ENCODE peak calls at places on chromosomes 5 and 9, in eight cellular contexts. P, A, H, Q, L, T, B and M are unnamed samples.
A peak's percentile ranks its signal among the peaks of the same experiment; 100 is the strongest.

GRCh38 chr5:176178789-176179188 is 59.4 kb upstream of the SIMC1 start:
- DNase-seq in P (no peak), A (no peak), H (no peak), Q (no peak), L (no peak), T (no peak), B (no peak), M (no peak)

GRCh38 chr9:113705938-113706519 is 170.1 kb upstream of the ZNF618 start:
- DNase-seq in P (no peak), A (no peak), H (no peak), Q (no peak), L (no peak), T (no peak), B (no peak), M (no peak)

GRCh38 chr5:72859127-72859526 is 42.7 kb downstream of the TNPO1 start:
- DNase-seq in P (no peak), A (no peak), H (no peak), Q (no peak), L (no peak), T (no peak), B (no peak), M (no peak)

GRCh38 chr5:87311400-87312279 is 44.0 kb downstream of the RASA1 start:
- DNase-seq in P (no peak), A (no peak), H (no peak), Q (no peak), L (no peak), T (no peak), B (no peak), M (no peak)

GRCh38 chr9:114757395-114757794 is 48.4 kb downstream of the TNFSF15 start:
- DNase-seq in P (no peak), A (no peak), H (no peak), Q (no peak), L (no peak), T (no peak), B (no peak), M (no peak)

GRCh38 chr9:81183763-81184162 is 505.6 kb downstream of the TLE1 start:
- DNase-seq in P (no peak), A (peak; percentile 51), H (peak; percentile 29), Q (no peak), L (no peak), T (no peak), B (no peak), M (no peak)

GRCh38 chr9:120891255-120891954 is 14.4 kb upstream of the PHF19 start:
- DNase-seq in P (no peak), A (no peak), H (no peak), Q (no peak), L (no peak), T (no peak), B (no peak), M (no peak)

GRCh38 chr9:123522921-123523320 is 166.9 kb downstream of the CRB2 start:
- DNase-seq in P (no peak), A (no peak), H (no peak), Q (no peak), L (no peak), T (no peak), B (no peak), M (no peak)

GRCh38 chr5:167587768-167588167 is 703.7 kb upstream of the WWC1 start:
- DNase-seq in P (no peak), A (peak; percentile 48), H (peak; percentile 42), Q (peak; percentile 47), L (peak; percentile 38), T (no peak), B (no peak), M (no peak)

GRCh38 chr5:151678146-151678545 is 8.6 kb downstream of the SPARC start:
- DNase-seq in P (peak; percentile 66), A (no peak), H (no peak), Q (no peak), L (no peak), T (no peak), B (no peak), M (no peak)

GRCh38 chr9:80615964-80616363 is 1044.2 kb downstream of the TLE4 start:
- DNase-seq in P (no peak), A (no peak), H (no peak), Q (no peak), L (no peak), T (no peak), B (no peak), M (no peak)

GRCh38 chr9:132991351-132992300 is 13.1 kb downstream of the GFI1B start:
- DNase-seq in P (no peak), A (no peak), H (no peak), Q (peak; percentile 5), L (no peak), T (no peak), B (no peak), M (peak; percentile 52)

GRCh38 chr9:129716091-129716490 is 36.8 kb downstream of the PTGES start:
- DNase-seq in P (no peak), A (peak; percentile 22), H (no peak), Q (no peak), L (no peak), T (no peak), B (no peak), M (no peak)

GRCh38 chr9:96136992-96137665 is 164.8 kb downstream of the HSD17B3 start:
- DNase-seq in P (no peak), A (peak; percentile 51), H (peak; percentile 70), Q (no peak), L (no peak), T (peak; percentile 79), B (no peak), M (no peak)

GRCh38 chr5:68554566-68555279 is 339.2 kb downstream of the PIK3R1 start:
- DNase-seq in P (no peak), A (peak; percentile 88), H (peak; percentile 52), Q (no peak), L (no peak), T (no peak), B (peak; percentile 79), M (no peak)

GRCh38 chr5:43315697-43316096 is 2.5 kb upstream of the HMGCS1 start:
- DNase-seq in P (no peak), A (no peak), H (no peak), Q (no peak), L (no peak), T (no peak), B (no peak), M (no peak)

GRCh38 chr9:115262477-115262876 is 144.5 kb upstream of the TNC start:
- DNase-seq in P (peak; percentile 84), A (peak; percentile 88), H (peak; percentile 47), Q (no peak), L (no peak), T (no peak), B (peak; percentile 69), M (no peak)

GRCh38 chr9:121744002-121744686 is 92.7 kb downstream of the DAB2IP start:
- DNase-seq in P (peak; percentile 70), A (peak; percentile 39), H (peak; percentile 34), Q (peak; percentile 47), L (peak; percentile 51), T (peak; percentile 81), B (no peak), M (no peak)

GRCh38 chr5:114118511-114118910 is 243.4 kb upstream of the KCNN2 start:
- DNase-seq in P (no peak), A (no peak), H (no peak), Q (no peak), L (no peak), T (no peak), B (no peak), M (no peak)

GRCh38 chr5:55276771-55277170 is 30.7 kb downstream of the DHX29 start:
- DNase-seq in P (no peak), A (no peak), H (peak; percentile 22), Q (no peak), L (no peak), T (no peak), B (no peak), M (no peak)

DNA sequence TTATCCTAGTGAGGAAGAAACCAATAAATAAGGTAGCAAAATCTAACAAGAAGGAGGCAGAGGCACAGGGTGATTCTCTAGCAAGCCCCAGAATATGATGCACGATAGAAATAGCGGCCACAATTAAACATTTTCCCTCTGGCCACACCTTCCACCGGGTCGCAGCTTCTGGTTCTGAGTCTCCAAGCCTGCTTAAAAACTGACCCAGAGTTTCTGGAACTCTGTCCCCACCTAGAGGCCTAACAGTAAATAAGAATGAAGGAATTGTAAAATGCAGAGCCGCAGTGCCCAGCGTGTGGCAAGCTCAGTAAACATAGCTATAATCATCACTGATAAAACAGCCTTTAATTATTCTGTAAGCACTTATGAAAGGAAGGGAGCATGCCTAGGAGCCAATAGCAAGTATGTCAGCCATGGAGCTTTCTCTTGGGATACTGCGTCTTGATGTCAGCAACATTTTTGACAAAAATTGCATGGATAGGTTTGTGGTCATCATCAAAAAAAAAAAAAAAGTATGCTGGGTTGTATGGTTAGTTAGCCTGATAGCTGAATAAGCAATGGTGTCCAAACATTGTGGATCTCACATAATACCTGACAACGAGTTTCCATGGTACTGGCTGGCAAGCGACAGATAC is 465.5 kb downstream of the DNAH5 start:
- DNase-seq in P (no peak), A (peak; percentile 13), H (peak; percentile 22), Q (peak; percentile 32), L (peak; percentile 31), T (peak; percentile 13), B (no peak), M (no peak)
- TF ChIP-seq CTCF in P (peak; percentile 13), A (no peak), H (peak; percentile 69), Q (peak; percentile 46), L (peak; percentile 65), T (no peak), B (no peak), M (peak; percentile 13)

GRCh38 chr5:51684794-51685355 is 301.6 kb downstream of the ISL1 start:
- DNase-seq in P (no peak), A (peak; percentile 1), H (no peak), Q (no peak), L (no peak), T (no peak), B (no peak), M (no peak)
- TF ChIP-seq CTCF in P (no peak), A (no peak), H (peak; percentile 35), Q (no peak), L (no peak), T (no peak), B (no peak), M (no peak)

GRCh38 chr9:19371942-19372341 is 8.1 kb downstream of the RPS6 start:
- DNase-seq in P (no peak), A (no peak), H (no peak), Q (no peak), L (no peak), T (no peak), B (no peak), M (no peak)
- TF ChIP-seq CTCF in P (no peak), A (peak; percentile 3), H (peak; percentile 34), Q (no peak), L (no peak), T (no peak), B (no peak), M (no peak)

GRCh38 chr9:73199448-73199847 is 47.8 kb downstream of the ANXA1 start:
- DNase-seq in P (no peak), A (no peak), H (no peak), Q (no peak), L (no peak), T (no peak), B (no peak), M (no peak)

GRCh38 chr9:73199886-73200285 is 48.2 kb downstream of the ANXA1 start:
- DNase-seq in P (no peak), A (no peak), H (no peak), Q (peak; percentile 33), L (peak; percentile 21), T (no peak), B (no peak), M (no peak)

GRCh38 chr9:73202992-73203391 is 51.3 kb downstream of the ANXA1 start:
- DNase-seq in P (no peak), A (no peak), H (no peak), Q (no peak), L (no peak), T (no peak), B (no peak), M (no peak)

GRCh38 chr9:73204910-73205309 is 53.2 kb downstream of the ANXA1 start:
- DNase-seq in P (no peak), A (no peak), H (no peak), Q (no peak), L (no peak), T (no peak), B (no peak), M (no peak)

GRCh38 chr9:73200694-73201432 is 49.2 kb downstream of the ANXA1 start:
- DNase-seq in P (no peak), A (peak; percentile 58), H (no peak), Q (no peak), L (no peak), T (peak; percentile 17), B (no peak), M (no peak)
- TF ChIP-seq CTCF in P (peak; percentile 29), A (peak; percentile 61), H (peak; percentile 28), Q (peak; percentile 29), L (peak; percentile 66), T (peak; percentile 12), B (peak; percentile 21), M (peak; percentile 67)